ENCODE peak calls at places on chromosomes 3 and 15, in eight cellular contexts. L, R, W, Z, S, N, I and G are unnamed samples. For H3K4me1, the result is how much of the 10 kb centered on the place peaks cover.

GRCh38 chr3:146035366-146035765 is 125.6 kb downstream of the PLOD2 start:
- DNase-seq in N (no peak), W (no peak), Z (no peak), L (no peak), R (no peak), S (no peak), I (no peak), G (no peak)

GRCh38 chr3:11385908-11386307 is 113.7 kb downstream of the ATG7 start:
- DNase-seq in L (no peak), W (no peak), S (no peak), I (no peak), Z (no peak), N (peak), R (no peak), G (no peak)

GRCh38 chr3:127889976-127890650 is 24.9 kb upstream of the KBTBD12 start:
- DNase-seq in S (no peak), R (no peak), Z (no peak), N (no peak), I (no peak), L (no peak), W (no peak), G (no peak)

GRCh38 chr3:18751514-18751913 is 326.4 kb upstream of the SATB1 start:
- DNase-seq in R (no peak), N (no peak), W (no peak), S (no peak), I (no peak), Z (no peak), L (no peak), G (no peak)

GRCh38 chr3:32686713-32687112 is 1.7 kb downstream of the CNOT10 start:
- DNase-seq in N (no peak), R (no peak), Z (no peak), I (no peak), W (no peak), S (no peak), L (no peak), G (no peak)

GRCh38 chr15:75810874-75811498 is 32.3 kb upstream of the UBE2Q2 start:
- DNase-seq in R (no peak), I (no peak), W (no peak), N (no peak), S (no peak), L (no peak), Z (no peak), G (no peak)

GRCh38 chr15:57227899-57228298 is 148.4 kb upstream of the CGNL1 start:
- DNase-seq in R (no peak), W (no peak), I (no peak), N (no peak), L (no peak), S (no peak), Z (no peak), G (no peak)

GRCh38 chr15:97995881-97996603 is 35.5 kb downstream of the ARRDC4 start:
- DNase-seq in R (no peak), Z (no peak), L (peak), N (peak), I (peak), W (no peak), S (no peak), G (peak)

GRCh38 chr3:66004244-66004643 is 34.5 kb downstream of the MAGI1 start:
- DNase-seq in N (no peak), I (no peak), W (no peak), R (no peak), Z (no peak), L (no peak), S (no peak), G (no peak)

GRCh38 chr3:126213376-126214044 is 33.1 kb upstream of the ALDH1L1 start:
- DNase-seq in L (peak), R (no peak), S (no peak), W (peak), Z (no peak), I (no peak), N (no peak), G (no peak)

GRCh38 chr15:98071786-98072185 is 111.3 kb downstream of the ARRDC4 start:
- DNase-seq in R (no peak), Z (no peak), S (no peak), I (no peak), W (no peak), L (no peak), N (no peak), G (no peak)

GRCh38 chr15:71508081-71508682 is 302.2 kb upstream of the NR2E3 start:
- DNase-seq in Z (peak), N (no peak), R (no peak), I (no peak), L (no peak), S (no peak), W (no peak), G (no peak)

GRCh38 chr3:68904578-68904977 is 27.8 kb downstream of the TAFA4 start:
- DNase-seq in R (no peak), I (no peak), S (no peak), L (no peak), W (no peak), Z (no peak), N (no peak), G (no peak)

GRCh38 chr3:39302178-39302577 is 22.3 kb upstream of the CX3CR1 start:
- DNase-seq in R (no peak), Z (no peak), S (no peak), N (no peak), L (no peak), I (no peak), W (no peak), G (no peak)

GRCh38 chr3:135444058-135444457 is 521.5 kb upstream of the PPP2R3A start:
- DNase-seq in L (no peak), Z (no peak), N (no peak), W (no peak), S (no peak), I (no peak), R (no peak), G (no peak)

GRCh38 chr15:100781061-100781960 is 98.3 kb upstream of the ALDH1A3 start:
- DNase-seq in N (no peak), Z (peak), S (peak), I (no peak), L (peak), W (no peak), R (no peak), G (peak)

GRCh38 chr3:198092276-198092675 is 132.3 kb downstream of the LMLN start:
- DNase-seq in R (peak), S (no peak), N (no peak), L (no peak), I (no peak), Z (no peak), W (no peak), G (no peak)

GRCh38 chr3:48989126-48989795 is 780 bp upstream of the P4HTM start:
- DNase-seq in I (no peak), R (no peak), W (no peak), S (no peak), Z (no peak), L (no peak), N (no peak), G (peak)

GRCh38 chr3:188830955-188831354 is 340.8 kb upstream of the TPRG1 start:
- DNase-seq in R (no peak), L (no peak), W (no peak), I (peak), N (peak), Z (no peak), S (no peak), G (peak)

GRCh38 chr15:101016581-101016980 is 97.4 kb downstream of the LRRK1 start:
- DNase-seq in N (no peak), W (no peak), S (no peak), L (no peak), R (no peak), I (peak), Z (no peak), G (no peak)

GRCh38 chr15:31337352-31338031 is 10.9 kb downstream of the KLF13 start:
- DNase-seq in I (no peak), S (no peak), L (no peak), N (no peak), W (no peak), Z (no peak), R (no peak), G (no peak)

GRCh38 chr15:89161666-89162065 is 59.7 kb downstream of the RLBP1 start:
- DNase-seq in Z (no peak), R (no peak), W (no peak), L (no peak), I (no peak), S (no peak), N (no peak), G (no peak)

GRCh38 chr3:127490271-127491023 is 100.1 kb downstream of the TPRA1 start:
- DNase-seq in S (no peak), Z (peak), N (no peak), I (no peak), L (no peak), W (no peak), R (no peak), G (no peak)

GRCh38 chr15:68278345-68279217 is 1.0 kb downstream of the FEM1B start:
- DNase-seq in I (peak), L (no peak), N (peak), Z (peak), S (no peak), R (no peak), W (no peak), G (peak)

GRCh38 chr3:105473521-105474223 is 107.0 kb downstream of the ALCAM start:
- DNase-seq in N (no peak), W (no peak), I (no peak), R (no peak), Z (no peak), S (no peak), L (peak), G (no peak)

GRCh38 chr3:187041362-187042061 is 97.8 kb downstream of the RPL39L start:
- DNase-seq in L (no peak), S (no peak), W (no peak), R (peak), N (no peak), I (no peak), Z (no peak), G (no peak)

DNA sequence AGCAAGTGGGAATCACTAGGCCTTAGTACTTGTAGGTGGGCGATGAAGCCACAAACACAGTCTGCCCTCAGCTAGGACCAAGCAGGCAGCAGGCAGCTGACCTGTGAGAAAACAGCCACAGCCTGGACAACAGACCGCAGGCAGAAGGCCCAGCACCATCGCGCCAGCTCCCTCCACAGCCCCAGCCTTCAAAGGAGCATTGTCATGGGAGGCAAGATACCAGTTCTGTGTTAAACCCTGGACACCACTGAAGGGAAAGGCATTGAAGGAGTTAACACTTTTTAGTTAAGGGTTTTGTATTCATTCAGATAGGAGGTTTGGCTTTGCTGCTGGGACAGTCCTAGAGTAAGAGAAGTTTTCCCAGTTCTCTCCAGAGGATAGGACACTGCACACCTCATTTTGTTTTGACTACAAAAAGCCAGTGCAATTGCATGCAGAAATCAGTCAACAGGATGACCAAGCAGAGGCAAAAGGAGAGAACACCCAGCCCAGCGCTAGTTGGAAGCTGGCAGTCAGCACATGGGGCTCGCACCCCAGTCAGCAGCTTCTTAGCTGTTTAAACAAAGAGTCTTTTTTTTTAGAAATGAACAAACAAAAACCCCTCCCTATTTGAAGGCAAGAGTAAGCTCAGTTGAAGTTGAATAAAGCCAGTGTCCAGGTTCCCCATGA is 286.1 kb upstream of the TPM1 start:
- DNase-seq in N (no peak), Z (no peak), I (no peak), S (no peak), L (no peak), R (no peak), W (no peak), G (no peak)
- H3K4me1 ChIP-seq in N (under half), Z (under half), I (under half), S (under half), L (under half), R (under half), W (under half), G (under half)

DNA sequence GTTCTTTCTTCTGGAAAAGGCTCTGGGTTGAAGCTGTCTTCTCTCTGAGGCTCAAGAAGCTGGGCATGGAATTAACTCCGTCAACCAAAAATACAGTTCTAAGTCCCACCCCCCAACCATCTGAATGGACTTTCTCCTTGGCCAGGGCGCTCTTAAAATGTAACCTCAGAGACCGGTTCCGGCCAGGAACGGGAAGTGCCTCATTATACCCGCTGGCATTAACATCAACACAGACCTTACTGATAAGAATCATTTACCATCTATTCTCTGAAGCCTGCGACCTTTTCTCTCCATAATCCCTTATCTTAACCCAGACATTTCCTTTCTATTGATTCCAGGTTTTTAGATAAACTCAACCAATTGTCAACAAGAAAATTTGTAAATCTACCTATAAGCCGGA is 64.7 kb downstream of the ATP1B3 start:
- DNase-seq in Z (no peak), N (no peak), W (no peak), I (peak), R (no peak), L (no peak), S (no peak), G (peak)
- H3K4me3 ChIP-seq in Z (no peak), N (no peak), W (no peak), I (no peak), R (no peak), L (no peak), S (no peak), G (peak)

GRCh38 chr3:3765661-3766060 is 33.6 kb upstream of the LRRN1 start:
- DNase-seq in W (no peak), Z (no peak), S (no peak), L (no peak), N (no peak), R (no peak), I (no peak), G (no peak)
- TF ChIP-seq CTCF in W (no peak), Z (no peak), S (no peak), L (no peak), N (no peak), R (no peak), I (no peak), G (no peak)

DNA sequence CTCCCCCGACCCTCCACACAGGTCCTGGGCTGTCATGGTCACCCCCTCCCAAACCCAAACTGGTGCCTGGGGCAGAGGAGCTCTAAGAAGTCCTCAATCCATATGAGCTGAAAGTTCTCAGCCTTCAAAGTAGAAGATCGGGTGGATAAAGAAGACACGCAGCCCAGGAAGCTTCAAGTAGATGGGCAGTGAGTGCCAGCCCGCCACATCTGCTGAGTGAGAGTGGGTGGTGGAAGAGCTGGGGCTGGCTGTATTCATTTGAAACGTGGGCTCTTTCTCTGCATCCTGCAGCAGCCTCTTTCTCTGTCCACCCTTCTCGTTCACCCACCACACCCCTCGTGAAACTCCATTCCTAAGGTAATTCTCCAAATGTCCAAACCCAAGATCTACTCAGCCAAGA is 363.8 kb upstream of the ICE2 start:
- DNase-seq in W (no peak), R (no peak), I (no peak), L (no peak), N (no peak), S (no peak), Z (no peak), G (no peak)
- H3K4me1 ChIP-seq in W (under half), R (under half), I (under half), L (under half), N (under half), S (under half), Z (under half), G (under half)

GRCh38 chr15:62897634-62898033 is 144.9 kb upstream of the TPM1 start:
- DNase-seq in N (no peak), R (no peak), S (no peak), L (no peak), W (no peak), Z (no peak), I (no peak), G (no peak)

GRCh38 chr15:62895139-62895866 is 147.2 kb upstream of the TPM1 start:
- DNase-seq in W (no peak), I (no peak), R (no peak), S (no peak), Z (no peak), N (peak), L (no peak), G (no peak)

GRCh38 chr15:62896969-62897486 is 145.5 kb upstream of the TPM1 start:
- DNase-seq in W (peak), N (peak), L (peak), Z (peak), S (peak), R (peak), I (peak), G (peak)

GRCh38 chr15:62895905-62896316 is 146.6 kb upstream of the TPM1 start:
- DNase-seq in I (no peak), R (no peak), L (no peak), S (no peak), Z (no peak), N (peak), W (no peak), G (no peak)

GRCh38 chr15:62896380-62896866 is 146.1 kb upstream of the TPM1 start:
- DNase-seq in R (no peak), S (no peak), W (no peak), I (peak), Z (no peak), N (peak), L (no peak), G (no peak)
- H3K4me3 ChIP-seq in R (no peak), S (no peak), W (no peak), I (no peak), Z (no peak), N (no peak), L (no peak), G (no peak)

GRCh38 chr15:92968926-92969664 is 69.0 kb downstream of the CHD2 start:
- DNase-seq in R (no peak), L (no peak), I (no peak), N (peak), S (no peak), Z (no peak), W (no peak), G (no peak)
- TF ChIP-seq CTCF in R (no peak), L (no peak), I (no peak), N (no peak), S (no peak), Z (no peak), W (no peak), G (peak)